ENCODE peak calls at places on chromosomes 6 and 20, in eight cellular contexts. O, M, I, D, Y, C, S and A are unnamed samples.

GRCh38 chr20:63253438-63254236 is 626 bp downstream of the NKAIN4 start:
- DNase-seq in O (no peak), M (no peak), D (no peak), C (peak), Y (no peak), S (no peak), I (no peak), A (no peak)

GRCh38 chr6:44627091-44627878 is 239.8 kb downstream of the CDC5L start:
- DNase-seq in O (no peak), C (no peak), Y (no peak), M (no peak), D (no peak), S (no peak), I (no peak), A (no peak)

GRCh38 chr6:72944660-72945059 is 280.6 kb downstream of the KHDC1L start:
- DNase-seq in C (no peak), Y (no peak), D (no peak), S (no peak), O (no peak), I (no peak), M (no peak), A (no peak)

GRCh38 chr6:20463396-20463795 is 61.7 kb downstream of the E2F3 start:
- DNase-seq in S (no peak), D (no peak), C (no peak), M (no peak), Y (no peak), I (no peak), O (no peak), A (no peak)

GRCh38 chr6:73901986-73902385 is 206.0 kb downstream of the CD109 start:
- DNase-seq in D (no peak), C (no peak), I (no peak), M (no peak), S (no peak), O (no peak), Y (no peak), A (no peak)

GRCh38 chr6:73722318-73723060 is 26.5 kb downstream of the CD109 start:
- DNase-seq in O (peak), Y (peak), S (no peak), I (no peak), M (no peak), D (peak), C (no peak), A (peak)

GRCh38 chr20:11140359-11140758 is 466.6 kb upstream of the JAG1 start:
- DNase-seq in D (peak), O (peak), Y (no peak), C (no peak), M (no peak), I (no peak), S (no peak), A (no peak)

GRCh38 chr6:116070990-116071389 is 10.3 kb upstream of the FRK start:
- DNase-seq in S (no peak), O (no peak), C (no peak), D (no peak), Y (no peak), M (no peak), I (no peak), A (no peak)

GRCh38 chr6:14442250-14442649 is 324.7 kb downstream of the CD83 start:
- DNase-seq in C (no peak), M (no peak), D (no peak), O (no peak), Y (no peak), I (no peak), S (no peak), A (no peak)

GRCh38 chr6:15280023-15280422 is 34.2 kb downstream of the JARID2 start:
- DNase-seq in S (no peak), C (no peak), M (no peak), O (no peak), D (no peak), I (no peak), Y (no peak), A (no peak)

GRCh38 chr20:14449323-14449722 is 111.9 kb upstream of the FLRT3 start:
- DNase-seq in M (no peak), D (no peak), S (no peak), I (no peak), O (no peak), C (no peak), Y (no peak), A (no peak)

GRCh38 chr20:62772618-62772993 is 23.7 kb upstream of the MRGBP start:
- DNase-seq in O (no peak), S (no peak), I (no peak), D (no peak), Y (no peak), M (no peak), C (no peak), A (no peak)

GRCh38 chr20:33415948-33416347 is 14.6 kb upstream of the CDK5RAP1 start:
- DNase-seq in C (peak), D (peak), Y (no peak), M (peak), O (no peak), I (no peak), S (no peak), A (peak)

GRCh38 chr20:60341062-60341461 is 382.8 kb downstream of the CDH26 start:
- DNase-seq in O (no peak), D (no peak), I (no peak), C (no peak), S (no peak), Y (no peak), M (no peak), A (no peak)

GRCh38 chr6:26743941-26744699 is 84.6 kb upstream of the ZNF322 start:
- DNase-seq in I (no peak), Y (no peak), D (no peak), O (no peak), M (no peak), C (peak), S (no peak), A (no peak)

GRCh38 chr6:2971420-2972218 is at the start of gene SERPINB6:
- DNase-seq in I (no peak), C (peak), M (peak), S (peak), D (peak), Y (peak), O (no peak), A (peak)

GRCh38 chr6:157443066-157443800 is 62.2 kb downstream of the ZDHHC14 start:
- DNase-seq in S (no peak), M (no peak), C (no peak), Y (no peak), I (no peak), O (peak), D (no peak), A (peak)

GRCh38 chr20:47251154-47252020 is 105.1 kb downstream of the ZMYND8 start:
- DNase-seq in C (no peak), O (no peak), D (no peak), I (no peak), S (no peak), M (no peak), Y (no peak), A (no peak)

GRCh38 chr6:156752666-156753301 is 24.4 kb upstream of the ARID1B start:
- DNase-seq in O (no peak), I (no peak), M (no peak), Y (no peak), D (no peak), C (no peak), S (no peak), A (no peak)